ENCODE peak calls at places on chromosome 15, in six cellular contexts. N is GM23338, B is stomach, U is NB4, E is hepatocyte, G is foreskin fibroblast. R is an unnamed sample.

GRCh38 chr15:64763021-64763420 is 12.4 kb downstream of the RBPMS2 start:
- DNase-seq in N (no peak), B (no peak), U (no peak), E (no peak), G (no peak), R (no peak)

GRCh38 chr15:83289160-83289559 is 4.7 kb upstream of the BNC1 start:
- DNase-seq in N (no peak), B (no peak), U (no peak), E (no peak), G (no peak), R (no peak)

GRCh38 chr15:62063851-62064635 is 2.7 kb upstream of the C2CD4A start:
- DNase-seq in N (no peak), B (no peak), U (no peak), E (peak), G (no peak), R (no peak)

GRCh38 chr15:26724381-26724780 is 48.5 kb downstream of the GABRB3 start:
- DNase-seq in N (no peak), B (no peak), U (no peak), E (no peak), G (no peak), R (no peak)

GRCh38 chr15:76184640-76185020 is 124.8 kb downstream of the TMEM266 start:
- DNase-seq in N (no peak), B (no peak), U (no peak), E (no peak), G (no peak), R (no peak)

GRCh38 chr15:28459279-28459678 is 73.5 kb downstream of the GOLGA8G start:
- DNase-seq in N (no peak), B (no peak), U (no peak), E (peak), G (no peak), R (no peak)

GRCh38 chr15:41967506-41968206 is 4.7 kb downstream of the EHD4 start:
- DNase-seq in N (no peak), B (peak), U (peak), E (no peak), G (peak), R (no peak)

GRCh38 chr15:95018888-95019545 is 787.7 kb downstream of the MCTP2 start:
- DNase-seq in N (no peak), B (no peak), U (peak), E (peak), G (peak), R (peak)

GRCh38 chr15:51128701-51129100 is 34.0 kb upstream of the TNFAIP8L3 start:
- DNase-seq in N (no peak), B (no peak), U (no peak), E (no peak), G (no peak), R (no peak)

GRCh38 chr15:22873204-22873701 is 34.8 kb downstream of the NIPA2 start:
- DNase-seq in N (peak), B (no peak), U (no peak), E (peak), G (no peak), R (no peak)

GRCh38 chr15:64883097-64883581 is 28.6 kb upstream of the ANKDD1A start:
- DNase-seq in N (no peak), B (no peak), U (peak), E (no peak), G (no peak), R (no peak)

GRCh38 chr15:75177360-75178071 is 24.2 kb upstream of the C15orf39 start:
- DNase-seq in N (no peak), B (no peak), U (peak), E (no peak), G (no peak), R (no peak)

GRCh38 chr15:69794643-69795461 is 302.9 kb downstream of the TLE3 start:
- DNase-seq in N (peak), B (no peak), U (no peak), E (no peak), G (peak), R (no peak)

GRCh38 chr15:31975446-31976229 is 54.7 kb upstream of the CHRNA7 start:
- DNase-seq in N (peak), B (no peak), U (peak), E (no peak), G (no peak), R (no peak)

GRCh38 chr15:87547470-87548181 is 708.9 kb downstream of the NTRK3 start:
- DNase-seq in N (no peak), B (no peak), U (no peak), E (no peak), G (no peak), R (no peak)

GRCh38 chr15:64151727-64152506 is at the start of gene SNX22:
- DNase-seq in N (peak), B (peak), U (no peak), E (peak), G (no peak), R (no peak)

GRCh38 chr15:53811530-53811929 is 52.1 kb upstream of the WDR72 start:
- DNase-seq in N (peak), B (no peak), U (peak), E (peak), G (no peak), R (no peak)

GRCh38 chr15:38894260-38894948 is 329.8 kb upstream of the RASGRP1 start:
- DNase-seq in N (no peak), B (no peak), U (no peak), E (no peak), G (peak), R (no peak)

GRCh38 chr15:100663066-100663465 is 60.7 kb downstream of the ASB7 start:
- DNase-seq in N (peak), B (no peak), U (peak), E (no peak), G (no peak), R (peak)

GRCh38 chr15:85128636-85129035 is 147.0 kb downstream of the PDE8A start:
- DNase-seq in N (no peak), B (no peak), U (no peak), E (no peak), G (no peak), R (no peak)

GRCh38 chr15:27796405-27797085 is 302.6 kb downstream of the OCA2 start:
- DNase-seq in N (no peak), B (no peak), U (no peak), E (no peak), G (no peak), R (no peak)

GRCh38 chr15:80694624-80695098 is 449 bp upstream of the ABHD17C start:
- DNase-seq in N (peak), B (no peak), U (peak), E (no peak), G (no peak), R (no peak)

GRCh38 chr15:40908095-40908494 is 13.8 kb downstream of the VPS18 start:
- DNase-seq in N (no peak), B (no peak), U (no peak), E (no peak), G (no peak), R (no peak)

GRCh38 chr15:91853968-91854943 is 748 bp downstream of the SLCO3A1 start:
- DNase-seq in N (peak), B (peak), U (peak), E (peak), G (peak), R (no peak)
- TF ChIP-seq CTCF in N (no peak), B (peak), U (no peak), E (peak), G (no peak), R (no peak)

GRCh38 chr15:55618396-55618795 is 30.3 kb upstream of the PYGO1 start:
- DNase-seq in N (no peak), B (no peak), U (no peak), E (no peak), G (no peak), R (no peak)
- TF ChIP-seq CTCF in N (no peak), B (no peak), U (no peak), E (no peak), G (no peak), R (no peak)

DNA sequence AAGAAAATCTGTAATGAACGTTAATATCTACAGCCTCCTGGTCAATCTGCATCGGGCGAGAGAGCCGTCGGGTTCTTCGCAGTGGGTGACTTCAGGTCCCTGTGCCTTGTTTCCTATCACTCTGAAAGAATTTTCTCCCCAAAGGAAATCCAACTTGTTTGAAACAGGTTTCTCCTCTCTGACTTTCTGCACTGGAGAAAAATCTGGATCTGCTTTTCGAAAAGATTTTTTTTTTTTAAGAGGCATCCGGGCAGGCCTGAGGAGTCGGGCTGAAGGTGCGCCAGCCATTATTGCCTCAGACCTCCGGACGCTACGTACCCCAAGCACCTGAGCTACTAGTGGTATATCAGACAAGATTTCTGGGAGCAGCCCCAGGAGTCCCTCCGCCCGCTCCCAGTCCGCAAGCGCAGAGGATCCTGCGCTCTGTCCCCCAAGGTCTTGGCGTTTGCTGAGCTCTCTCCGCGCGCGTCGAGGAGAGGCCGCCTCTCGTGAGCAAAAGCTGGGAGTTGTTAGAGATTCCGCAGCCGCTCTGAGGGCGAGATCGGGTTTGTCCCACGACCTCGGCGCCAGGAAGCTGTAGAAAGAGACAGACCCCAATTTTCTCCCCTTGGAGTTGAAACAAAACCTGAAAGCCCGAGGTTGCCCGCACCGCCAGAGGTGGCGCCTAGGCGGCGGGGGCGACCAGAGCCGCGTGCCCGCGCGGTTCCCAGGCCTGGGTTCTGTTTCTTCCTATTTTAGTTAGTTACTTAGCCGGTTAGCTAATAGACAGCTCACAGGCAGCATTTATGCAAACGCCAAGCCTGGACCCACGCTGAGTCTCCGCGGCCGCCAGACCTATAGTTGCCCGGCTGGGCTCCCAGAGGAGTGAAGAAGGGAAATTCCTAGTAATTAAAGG is 72.4 kb upstream of the POLG start:
- DNase-seq in N (peak), B (no peak), U (no peak), E (no peak), G (no peak), R (no peak)
- TF ChIP-seq CTCF in N (no peak), B (no peak), U (no peak), E (peak), G (no peak), R (no peak)

GRCh38 chr15:55827204-55827603 is 84.3 kb upstream of the PRTG start:
- DNase-seq in N (peak), B (no peak), U (no peak), E (no peak), G (no peak), R (no peak)

GRCh38 chr15:55827965-55828364 is 85.0 kb upstream of the PRTG start:
- DNase-seq in N (no peak), B (no peak), U (no peak), E (no peak), G (no peak), R (no peak)

GRCh38 chr15:55823191-55823670 is 80.3 kb upstream of the PRTG start:
- DNase-seq in N (no peak), B (no peak), U (no peak), E (peak), G (peak), R (no peak)

GRCh38 chr15:55823699-55824098 is 80.7 kb upstream of the PRTG start:
- DNase-seq in N (no peak), B (no peak), U (no peak), E (no peak), G (peak), R (no peak)

GRCh38 chr15:55824857-55825613 is 82.1 kb upstream of the PRTG start:
- DNase-seq in N (peak), B (no peak), U (no peak), E (no peak), G (no peak), R (no peak)
- TF ChIP-seq CTCF in N (peak), B (no peak), U (no peak), E (no peak), G (no peak), R (no peak)

GRCh38 chr15:78415284-78415683 is 22.7 kb upstream of the IREB2 start:
- DNase-seq in N (peak), B (no peak), U (peak), E (peak), G (no peak), R (no peak)
- TF ChIP-seq CTCF in N (peak), B (no peak), U (peak), E (peak), G (peak), R (peak)

GRCh38 chr15:91522609-91523332 is 330.7 kb upstream of the SLCO3A1 start:
- DNase-seq in N (peak), B (no peak), U (peak), E (no peak), G (peak), R (no peak)
- TF ChIP-seq CTCF in N (peak), B (peak), U (no peak), E (peak), G (peak), R (peak)

GRCh38 chr15:66594836-66595235 is 29.0 kb upstream of the LCTL start:
- DNase-seq in N (no peak), B (no peak), U (no peak), E (no peak), G (no peak), R (no peak)

GRCh38 chr15:66595332-66595731 is 29.5 kb upstream of the LCTL start:
- DNase-seq in N (no peak), B (no peak), U (no peak), E (no peak), G (no peak), R (no peak)

GRCh38 chr15:66592505-66593218 is 26.9 kb upstream of the LCTL start:
- DNase-seq in N (no peak), B (peak), U (no peak), E (peak), G (no peak), R (peak)

GRCh38 chr15:66593219-66593780 is 27.5 kb upstream of the LCTL start:
- DNase-seq in N (no peak), B (no peak), U (no peak), E (no peak), G (no peak), R (no peak)

DNA sequence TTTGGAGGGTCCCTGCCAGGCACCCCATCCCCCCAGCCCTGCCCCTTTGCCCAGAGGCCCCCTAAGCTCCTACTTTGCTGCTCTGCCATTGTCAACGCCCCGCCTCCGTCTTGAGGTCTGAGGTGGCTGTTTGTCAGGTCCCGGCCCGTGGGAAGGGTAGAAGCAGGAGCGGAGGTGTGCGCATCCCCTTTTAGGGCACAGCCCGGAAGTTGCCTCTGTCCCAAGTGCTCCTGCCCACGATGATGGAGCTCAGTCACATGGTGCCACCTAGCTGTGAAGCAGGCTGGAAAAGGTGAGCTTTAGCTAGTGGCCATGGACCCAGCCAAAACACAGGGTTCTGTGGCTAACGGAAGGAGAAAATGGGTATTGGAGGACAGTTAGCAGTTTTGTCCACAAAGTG is 28.5 kb upstream of the LCTL start:
- DNase-seq in N (peak), B (no peak), U (no peak), E (no peak), G (no peak), R (no peak)
- TF ChIP-seq CTCF in N (peak), B (no peak), U (no peak), E (no peak), G (no peak), R (no peak)

DNA sequence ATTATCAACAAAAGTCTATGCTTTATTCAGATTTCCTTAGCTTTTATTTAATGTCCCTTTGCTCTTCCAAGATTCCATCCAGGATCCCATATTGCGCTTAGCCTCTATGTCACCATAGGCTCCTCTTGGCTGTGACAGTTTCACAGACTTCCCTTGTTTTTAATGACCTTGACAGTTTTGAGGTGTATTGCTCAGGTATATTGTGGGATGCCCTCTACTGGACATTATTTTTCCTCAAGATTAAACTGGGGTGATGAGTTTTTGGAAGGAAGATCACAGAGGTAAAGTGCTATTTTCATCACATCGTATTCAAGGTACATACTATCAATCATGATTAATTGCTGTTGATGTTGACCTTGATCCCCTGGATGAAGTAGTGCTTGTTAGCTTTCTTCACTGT is 99.1 kb upstream of the SMAD3 start:
- DNase-seq in N (peak), B (no peak), U (no peak), E (no peak), G (no peak), R (no peak)
- TF ChIP-seq CTCF in N (peak), B (no peak), U (no peak), E (peak), G (peak), R (peak)